ENCODE peak calls at places on chromosome 18, in eight cellular contexts. Q, S, N, Z, X, R, I and E are unnamed samples.

GRCh38 chr18:45291616-45292612 is 323.4 kb upstream of the SLC14A2 start:
- DNase-seq in Q (no peak), S (no peak), N (no peak), Z (no peak), X (peak; percentile 79), R (no peak), I (no peak), E (peak; percentile 9)

GRCh38 chr18:50902797-50903196 is 23.9 kb downstream of the ME2 start:
- DNase-seq in Q (no peak), S (no peak), N (no peak), Z (no peak), X (no peak), R (no peak), I (no peak), E (no peak)

GRCh38 chr18:48622911-48623431 is 84.1 kb downstream of the CTIF start:
- DNase-seq in Q (no peak), S (no peak), N (no peak), Z (no peak), X (no peak), R (no peak), I (no peak), E (peak; percentile 90)

GRCh38 chr18:23143059-23143831 is 8.0 kb downstream of the CABLES1 start:
- DNase-seq in Q (no peak), S (no peak), N (no peak), Z (peak; percentile 79), X (no peak), R (peak; percentile 23), I (no peak), E (peak; percentile 60)

GRCh38 chr18:1014496-1014895 is 109.8 kb downstream of the ADCYAP1 start:
- DNase-seq in Q (no peak), S (no peak), N (no peak), Z (no peak), X (no peak), R (no peak), I (no peak), E (no peak)

GRCh38 chr18:49858309-49859005 is 45.1 kb upstream of the ACAA2 start:
- DNase-seq in Q (peak; percentile 45), S (no peak), N (peak; percentile 69), Z (no peak), X (peak; percentile 61), R (peak; percentile 58), I (peak; percentile 46), E (peak; percentile 74)

GRCh38 chr18:62717059-62717849 is 1.9 kb downstream of the PHLPP1 start:
- DNase-seq in Q (peak; percentile 41), S (peak; percentile 71), N (peak; percentile 15), Z (peak; percentile 51), X (peak; percentile 77), R (no peak), I (peak; percentile 28), E (peak; percentile 88)

GRCh38 chr18:44799422-44800421 is 119.0 kb downstream of the SETBP1 start:
- DNase-seq in Q (no peak), S (no peak), N (no peak), Z (no peak), X (no peak), R (no peak), I (no peak), E (no peak)

GRCh38 chr18:67608909-67609308 is 92.4 kb upstream of the DSEL start:
- DNase-seq in Q (no peak), S (no peak), N (no peak), Z (no peak), X (no peak), R (no peak), I (no peak), E (no peak)

GRCh38 chr18:76687271-76688006 is 134.9 kb upstream of the ZNF236 start:
- DNase-seq in Q (no peak), S (no peak), N (no peak), Z (no peak), X (no peak), R (no peak), I (peak; percentile 60), E (peak; percentile 62)

GRCh38 chr18:58661423-58661822 is 9.8 kb upstream of the MALT1 start:
- DNase-seq in Q (no peak), S (no peak), N (no peak), Z (no peak), X (no peak), R (no peak), I (no peak), E (no peak)

GRCh38 chr18:22643731-22644130 is 226.0 kb upstream of the CTAGE1 start:
- DNase-seq in Q (no peak), S (no peak), N (no peak), Z (no peak), X (no peak), R (no peak), I (no peak), E (no peak)

GRCh38 chr18:52723456-52724065 is 383.6 kb downstream of the DCC start:
- DNase-seq in Q (no peak), S (no peak), N (no peak), Z (no peak), X (no peak), R (no peak), I (no peak), E (peak; percentile 38)

GRCh38 chr18:6414723-6415362 is at the start of gene L3MBTL4:
- DNase-seq in Q (no peak), S (no peak), N (peak; percentile 68), Z (peak; percentile 32), X (no peak), R (peak; percentile 31), I (peak; percentile 9), E (no peak)

GRCh38 chr18:13051159-13051558 is 60.0 kb downstream of the CEP192 start:
- DNase-seq in Q (no peak), S (no peak), N (no peak), Z (no peak), X (no peak), R (no peak), I (no peak), E (no peak)

GRCh38 chr18:46728219-46728930 is 28.5 kb downstream of the ST8SIA5 start:
- DNase-seq in Q (no peak), S (no peak), N (no peak), Z (no peak), X (no peak), R (no peak), I (no peak), E (no peak)

GRCh38 chr18:55372205-55372604 is 215.8 kb downstream of the TCF4 start:
- DNase-seq in Q (no peak), S (no peak), N (no peak), Z (no peak), X (no peak), R (no peak), I (no peak), E (no peak)

GRCh38 chr18:55593888-55594287 is 5.9 kb upstream of the TCF4 start:
- DNase-seq in Q (no peak), S (no peak), N (no peak), Z (no peak), X (no peak), R (no peak), I (no peak), E (peak; percentile 60)

GRCh38 chr18:56542488-56542887 is 95.9 kb downstream of the TXNL1 start:
- DNase-seq in Q (no peak), S (no peak), N (no peak), Z (no peak), X (no peak), R (no peak), I (no peak), E (no peak)